ENCODE peak calls at places on chromosome 3, in seven cellular contexts. P is NCI-H69, H is stromal cell of bone marrow, C is B cell, K is Right ventricle myocardium superior, V is NAMALWA, W is SK-MEL-5. Z is an unnamed sample.

GRCh38 chr3:112793311-112794081 is 53.2 kb downstream of the CD200R1L start:
- DNase-seq in P (peak), H (no peak), C (no peak), K (no peak), V (no peak), W (no peak), Z (no peak)

GRCh38 chr3:66099541-66100065 is 60.9 kb upstream of the MAGI1 start:
- DNase-seq in P (no peak), H (no peak), C (no peak), K (no peak), V (no peak), W (no peak), Z (no peak)

GRCh38 chr3:36893137-36893557 is 51.7 kb downstream of the TRANK1 start:
- DNase-seq in P (peak), H (peak), C (peak), K (peak), V (peak), W (peak), Z (no peak)

GRCh38 chr3:146889616-146890015 is 284.5 kb upstream of the PLSCR5 start:
- DNase-seq in P (no peak), H (no peak), C (no peak), K (no peak), V (no peak), W (peak), Z (no peak)

GRCh38 chr3:124620600-124621063 is 109.6 kb upstream of the UMPS start:
- DNase-seq in P (no peak), H (peak), C (peak), K (no peak), V (peak), W (peak), Z (no peak)

GRCh38 chr3:179069762-179070390 is 1.7 kb downstream of the ZMAT3 start:
- DNase-seq in P (peak), H (peak), C (no peak), K (no peak), V (no peak), W (peak), Z (peak)

GRCh38 chr3:134212898-134213665 is 37.6 kb downstream of the RYK start:
- DNase-seq in P (peak), H (peak), C (peak), K (peak), V (peak), W (peak), Z (peak)

GRCh38 chr3:146159037-146159436 is 1.9 kb downstream of the PLOD2 start:
- DNase-seq in P (no peak), H (no peak), C (no peak), K (no peak), V (no peak), W (no peak), Z (no peak)

GRCh38 chr3:39114456-39114855 is 7.0 kb downstream of the TTC21A start:
- DNase-seq in P (no peak), H (no peak), C (no peak), K (no peak), V (no peak), W (no peak), Z (no peak)

Z was measured in AG09319.